ENCODE peak calls at places on chromosomes 7 and 10, in ten cellular contexts. B is upper lobe of right lung, O is IMR-90, A is right atrium auricular region, D is mesendoderm, G is stomach, U is transverse colon, T is H9, R is thyroid gland, N is foreskin keratinocyte. L is an unnamed sample.

GRCh38 chr7:44056681-44057080 is 8.7 kb downstream of the PGAM2 start:
- DNase-seq in B (peak; percentile 48), O (no peak), A (no peak), D (no peak), G (no peak), U (peak; percentile 6), T (no peak), R (no peak), N (no peak), L (no peak)

GRCh38 chr10:87036623-87037022 is 16.5 kb downstream of the FAM25A start:
- DNase-seq in B (no peak), O (no peak), A (no peak), D (no peak), G (no peak), U (no peak), T (no peak), R (no peak), N (no peak), L (peak; percentile 60)

GRCh38 chr7:3605222-3605621 is 304.2 kb downstream of the SDK1 start:
- DNase-seq in B (no peak), O (peak; percentile 56), A (no peak), D (no peak), G (no peak), U (no peak), T (no peak), R (no peak), N (peak; percentile 66), L (no peak)

GRCh38 chr10:44316187-44316921 is 68.5 kb downstream of the CXCL12 start:
- DNase-seq in B (no peak), O (no peak), A (no peak), D (peak; percentile 77), G (no peak), U (no peak), T (peak; percentile 96), R (no peak), N (no peak), L (no peak)

GRCh38 chr7:136869991-136870798 is 1.7 kb downstream of the CHRM2 start:
- DNase-seq in B (peak; percentile 53), O (peak; percentile 30), A (no peak), D (peak; percentile 11), G (no peak), U (no peak), T (peak; percentile 37), R (peak; percentile 11), N (peak; percentile 2), L (no peak)

GRCh38 chr10:44974628-44975431 is 3.8 kb downstream of the DEPP1 start:
- DNase-seq in B (peak; percentile 86), O (no peak), A (peak; percentile 87), D (peak; percentile 78), G (peak; percentile 82), U (peak; percentile 79), T (peak; percentile 76), R (peak; percentile 77), N (peak; percentile 29), L (no peak)

GRCh38 chr7:24572421-24573007 is 738 bp upstream of the PALS2 start:
- DNase-seq in B (peak; percentile 63), O (peak; percentile 32), A (peak; percentile 75), D (no peak), G (no peak), U (peak; percentile 30), T (no peak), R (peak; percentile 64), N (peak; percentile 81), L (no peak)

GRCh38 chr7:46115410-46115809 is 194.3 kb upstream of the IGFBP3 start:
- DNase-seq in B (no peak), O (peak; percentile 16), A (no peak), D (no peak), G (no peak), U (no peak), T (no peak), R (no peak), N (no peak), L (no peak)

GRCh38 chr7:134618756-134619530 is 27.7 kb upstream of the BPGM start:
- DNase-seq in B (no peak), O (peak; percentile 84), A (no peak), D (no peak), G (no peak), U (no peak), T (no peak), R (no peak), N (peak; percentile 78), L (no peak)

GRCh38 chr7:50356945-50357268 is 52.4 kb downstream of the IKZF1 start:
- DNase-seq in B (no peak), O (no peak), A (no peak), D (no peak), G (no peak), U (no peak), T (no peak), R (no peak), N (no peak), L (no peak)

GRCh38 chr7:132879579-132879978 is 202.3 kb downstream of the CHCHD3 start:
- DNase-seq in B (no peak), O (no peak), A (no peak), D (no peak), G (no peak), U (no peak), T (no peak), R (no peak), N (no peak), L (no peak)

GRCh38 chr10:21927601-21928000 is 75.9 kb downstream of the DNAJC1 start:
- DNase-seq in B (no peak), O (peak; percentile 77), A (no peak), D (peak; percentile 17), G (no peak), U (no peak), T (no peak), R (no peak), N (peak; percentile 64), L (no peak)

GRCh38 chr7:154474903-154475520 is 422.8 kb downstream of the DPP6 start:
- DNase-seq in B (no peak), O (no peak), A (no peak), D (no peak), G (no peak), U (no peak), T (no peak), R (no peak), N (no peak), L (no peak)

GRCh38 chr10:72263613-72264241 is 10.0 kb upstream of the DDIT4 start:
- DNase-seq in B (peak; percentile 72), O (no peak), A (no peak), D (no peak), G (peak; percentile 91), U (peak; percentile 77), T (no peak), R (peak; percentile 87), N (peak; percentile 96), L (no peak)

GRCh38 chr7:12701433-12701832 is 14.0 kb downstream of the ARL4A start:
- DNase-seq in B (no peak), O (no peak), A (no peak), D (no peak), G (no peak), U (no peak), T (no peak), R (no peak), N (no peak), L (no peak)

DNA sequence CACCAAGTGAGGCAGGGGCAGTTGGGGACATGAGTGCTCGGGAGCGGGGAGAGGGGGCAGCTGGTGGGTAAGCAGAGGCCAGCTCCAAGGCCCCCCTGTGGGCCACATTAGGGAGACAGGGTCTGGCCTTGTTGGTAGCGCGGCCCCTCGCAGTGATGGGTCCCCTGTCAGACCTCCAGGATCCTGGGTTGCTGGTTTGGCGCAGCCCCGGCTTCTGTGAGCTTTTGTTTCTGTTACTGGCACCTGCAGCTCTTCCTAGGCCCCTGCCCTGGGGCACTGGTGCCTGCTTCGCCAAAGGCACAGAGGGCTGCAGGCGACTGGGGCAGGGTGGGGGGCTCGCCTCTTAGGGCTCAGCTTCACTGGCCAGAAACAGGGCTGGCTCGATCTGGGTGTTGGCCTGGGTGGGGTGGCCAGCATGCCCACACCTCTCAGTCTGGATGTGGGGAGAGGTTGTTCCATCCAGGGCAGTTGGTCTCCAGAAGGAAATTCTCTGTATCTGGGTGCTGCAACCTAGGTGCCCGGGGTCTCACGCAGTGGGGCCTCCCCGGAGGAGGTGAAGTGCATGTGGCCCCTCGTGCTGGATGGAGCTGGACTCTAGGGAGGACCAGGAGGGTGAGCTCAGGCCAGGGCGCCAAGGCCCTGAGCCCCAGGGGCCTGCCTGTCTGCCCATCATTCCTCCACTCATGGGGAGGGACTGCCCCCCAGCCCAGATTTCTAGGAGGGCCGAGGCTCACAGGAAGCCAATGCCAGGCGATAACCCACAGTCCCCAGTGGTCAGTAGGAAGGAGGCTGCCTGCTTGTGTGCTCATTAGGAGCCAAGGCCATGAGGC is 138.6 kb downstream of the LHPP start:
- DNase-seq in B (no peak), O (no peak), A (no peak), D (no peak), G (no peak), U (no peak), T (no peak), R (peak; percentile 0), N (no peak), L (no peak)
- H3K27ac ChIP-seq in B (no peak overlapping the region), O (no peak overlapping the region), A (no peak overlapping the region), D (no peak overlapping the region), G (no peak overlapping the region), U (no peak overlapping the region), T (no peak overlapping the region), R (no peak overlapping the region), N (no peak overlapping the region), L (no peak overlapping the region)

GRCh38 chr10:1809139-1809755 is 71.9 kb upstream of the ADARB2 start:
- DNase-seq in B (no peak), O (no peak), A (no peak), D (no peak), G (no peak), U (no peak), T (no peak), R (no peak), N (no peak), L (no peak)
- H3K4me1 ChIP-seq in B (no peaks in the 10 kb centered on the region), O (no peaks in the 10 kb centered on the region), A (no peaks in the 10 kb centered on the region), D (no peaks in the 10 kb centered on the region), G (no peaks in the 10 kb centered on the region), U (no peaks in the 10 kb centered on the region), T (peaks cover 4% of the 10 kb centered on the region), R (no peaks in the 10 kb centered on the region), N (no peaks in the 10 kb centered on the region), L (no peaks in the 10 kb centered on the region)

DNA sequence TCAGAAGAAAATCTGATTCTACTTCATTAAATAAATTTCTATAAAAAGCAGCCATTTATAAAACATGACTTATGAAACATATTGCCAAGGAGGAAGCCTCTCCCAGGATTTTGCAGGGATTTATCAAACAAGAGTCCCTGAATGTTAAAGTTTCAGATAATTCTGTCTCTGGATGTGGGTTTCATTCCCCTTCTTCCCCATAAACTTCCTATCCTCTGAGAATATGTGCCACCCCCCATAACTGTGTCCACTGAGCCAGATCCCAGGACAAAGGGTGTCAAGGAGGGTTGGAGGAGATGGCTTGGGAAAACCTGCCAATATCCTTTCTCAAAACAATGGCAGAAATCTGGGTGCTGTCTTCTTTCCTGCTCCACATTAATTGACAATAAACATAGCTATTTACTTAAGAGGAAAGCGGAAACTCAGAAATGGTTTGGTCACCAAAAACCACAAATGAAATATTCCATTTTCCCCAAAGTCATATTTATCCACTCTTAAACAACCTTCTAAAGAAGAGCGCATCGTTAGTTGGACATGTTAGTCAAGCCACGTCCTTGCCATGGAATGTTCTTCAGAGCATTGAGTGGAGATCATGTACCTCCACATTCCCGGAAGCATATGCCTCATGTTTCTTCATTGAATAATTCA is 54.3 kb upstream of the AKR1E2 start:
- DNase-seq in B (no peak), O (peak; percentile 85), A (no peak), D (no peak), G (no peak), U (no peak), T (no peak), R (no peak), N (peak; percentile 76), L (no peak)
- H3K27ac ChIP-seq in B (peak overlapping the region; percentile 15), O (peak overlapping the region; percentile 98), A (peak overlapping the region; percentile 66), D (no peak overlapping the region), G (no peak overlapping the region), U (peak overlapping the region; percentile 40), T (no peak overlapping the region), R (peak overlapping the region; percentile 54), N (peak overlapping the region; percentile 85), L (peak overlapping the region; percentile 60)

GRCh38 chr7:70069977-70070376 is 471.7 kb downstream of the AUTS2 start:
- DNase-seq in B (no peak), O (no peak), A (no peak), D (no peak), G (no peak), U (no peak), T (no peak), R (no peak), N (no peak), L (no peak)
- H3K4me1 ChIP-seq in B (no peaks in the 10 kb centered on the region), O (no peaks in the 10 kb centered on the region), A (peaks cover 10% of the 10 kb centered on the region), D (no peaks in the 10 kb centered on the region), G (peaks cover 16% of the 10 kb centered on the region), U (peaks cover 8% of the 10 kb centered on the region), T (no peaks in the 10 kb centered on the region), R (no peaks in the 10 kb centered on the region), N (no peaks in the 10 kb centered on the region), L (peaks cover 8% of the 10 kb centered on the region)